ENCODE peak calls at places on chromosomes 12 and 14, in six cellular contexts. E is H1, P is K562, Y is GM12878, T is IMR-90, A is HepG2. F is an unnamed sample.

GRCh38 chr12:7058163-7058845 is 2.2 kb upstream of the C1S start:
- DNase-seq in A (peak), T (no peak), P (no peak), Y (no peak), E (no peak), F (no peak)

GRCh38 chr12:99745106-99745505 is 97.6 kb downstream of the GARIN6 start:
- DNase-seq in Y (no peak), P (no peak), E (no peak), A (no peak), T (no peak), F (no peak)

GRCh38 chr14:23153891-23154796 is 29.3 kb downstream of the SLC7A8 start:
- DNase-seq in P (peak), E (peak), T (no peak), A (no peak), Y (no peak), F (peak)

GRCh38 chr14:102282751-102283465 is 22.1 kb downstream of the MOK start:
- DNase-seq in T (no peak), A (no peak), E (no peak), Y (no peak), P (no peak), F (no peak)

GRCh38 chr12:67524861-67525499 is 123.6 kb upstream of the DYRK2 start:
- DNase-seq in Y (no peak), T (no peak), P (no peak), A (no peak), E (no peak), F (no peak)

GRCh38 chr14:72603639-72604038 is 290.3 kb downstream of the DPF3 start:
- DNase-seq in P (no peak), Y (no peak), A (no peak), E (no peak), T (no peak), F (no peak)

GRCh38 chr12:110853856-110854255 is 7.1 kb downstream of the CCDC63 start:
- DNase-seq in P (no peak), T (no peak), E (no peak), A (no peak), Y (no peak), F (no peak)

GRCh38 chr12:65039306-65039705 is 81.8 kb downstream of the WIF1 start:
- DNase-seq in Y (no peak), T (no peak), A (no peak), E (no peak), P (no peak), F (no peak)

GRCh38 chr14:75283162-75283883 is 4.7 kb downstream of the FOS start:
- DNase-seq in Y (no peak), A (peak), T (peak), E (no peak), P (no peak), F (no peak)

GRCh38 chr12:123634142-123634561 is 523 bp downstream of the GTF2H3 start:
- DNase-seq in E (no peak), T (no peak), Y (no peak), P (no peak), A (no peak), F (no peak)

GRCh38 chr12:69908208-69908607 is 83.2 kb downstream of the MYRFL start:
- DNase-seq in T (no peak), A (no peak), Y (no peak), P (no peak), E (no peak), F (no peak)

GRCh38 chr14:30257946-30258661 is 300.9 kb upstream of the G2E3 start:
- DNase-seq in Y (no peak), A (no peak), P (no peak), E (no peak), T (no peak), F (no peak)

GRCh38 chr14:89407856-89408255 is 9.2 kb downstream of the FOXN3 start:
- DNase-seq in P (no peak), E (no peak), T (peak), Y (no peak), A (no peak), F (no peak)

GRCh38 chr14:71246539-71246938 is 339.3 kb downstream of the PCNX1 start:
- DNase-seq in P (no peak), Y (no peak), A (no peak), E (no peak), T (no peak), F (no peak)
- TF ChIP-seq USF2 in P (no peak), Y (no peak), A (no peak), E (no peak), T (no peak), F (no peak)

GRCh38 chr14:24377126-24377525 is 9.1 kb downstream of the NFATC4 start:
- DNase-seq in E (no peak), Y (no peak), T (no peak), P (peak), A (no peak), F (no peak)

GRCh38 chr14:24378327-24378726 is 10.3 kb downstream of the NFATC4 start:
- DNase-seq in Y (no peak), A (no peak), E (no peak), P (peak), T (no peak), F (no peak)

GRCh38 chr14:24378981-24379906 is 11.3 kb downstream of the NFATC4 start:
- DNase-seq in P (no peak), T (no peak), A (no peak), E (no peak), Y (no peak), F (no peak)

GRCh38 chr14:24377660-24378059 is 9.7 kb downstream of the NFATC4 start:
- DNase-seq in T (no peak), A (no peak), Y (no peak), P (peak), E (no peak), F (no peak)

DNA sequence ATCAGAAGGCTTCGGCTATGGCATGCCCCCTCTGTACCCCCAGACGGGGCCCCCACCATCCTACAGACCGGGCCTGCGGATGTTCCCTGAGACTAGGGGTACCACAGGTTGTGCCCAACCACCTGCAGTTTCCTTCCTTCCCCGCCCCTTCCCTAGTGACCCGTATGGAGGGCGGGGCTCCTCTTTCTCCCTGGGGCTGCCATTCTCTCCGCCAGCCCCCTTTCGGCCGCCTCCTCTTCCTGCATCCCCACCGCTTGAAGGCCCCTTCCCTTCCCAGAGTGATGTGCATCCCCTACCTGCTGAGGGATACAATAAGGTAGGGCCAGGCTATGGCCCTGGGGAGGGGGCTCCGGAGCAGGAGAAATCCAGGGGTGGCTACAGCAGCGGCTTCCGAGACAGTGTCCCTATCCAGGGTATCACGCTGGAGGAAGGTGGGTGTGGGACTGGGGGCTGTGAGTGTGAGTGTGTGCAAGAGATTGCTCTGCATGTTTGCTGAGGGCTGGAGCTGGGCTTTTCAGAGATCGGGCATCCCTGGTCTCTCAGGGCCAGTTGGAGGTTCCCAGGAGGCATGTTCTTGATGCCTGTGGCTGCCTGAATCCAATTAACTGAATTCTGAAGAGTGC is 8.6 kb downstream of the NFATC4 start:
- DNase-seq in A (no peak), P (no peak), T (no peak), Y (no peak), E (peak), F (no peak)
- H3K9ac ChIP-seq in A (no peak), P (no peak), T (no peak), Y (no peak), E (no peak), F (no peak)

GRCh38 chr12:102484732-102485069 is 4.3 kb upstream of the IGF1 start:
- DNase-seq in P (no peak), E (no peak), T (no peak), A (no peak), Y (no peak), F (no peak)
- TF ChIP-seq USF2 in P (no peak), E (no peak), T (no peak), A (no peak), Y (no peak), F (no peak)

DNA sequence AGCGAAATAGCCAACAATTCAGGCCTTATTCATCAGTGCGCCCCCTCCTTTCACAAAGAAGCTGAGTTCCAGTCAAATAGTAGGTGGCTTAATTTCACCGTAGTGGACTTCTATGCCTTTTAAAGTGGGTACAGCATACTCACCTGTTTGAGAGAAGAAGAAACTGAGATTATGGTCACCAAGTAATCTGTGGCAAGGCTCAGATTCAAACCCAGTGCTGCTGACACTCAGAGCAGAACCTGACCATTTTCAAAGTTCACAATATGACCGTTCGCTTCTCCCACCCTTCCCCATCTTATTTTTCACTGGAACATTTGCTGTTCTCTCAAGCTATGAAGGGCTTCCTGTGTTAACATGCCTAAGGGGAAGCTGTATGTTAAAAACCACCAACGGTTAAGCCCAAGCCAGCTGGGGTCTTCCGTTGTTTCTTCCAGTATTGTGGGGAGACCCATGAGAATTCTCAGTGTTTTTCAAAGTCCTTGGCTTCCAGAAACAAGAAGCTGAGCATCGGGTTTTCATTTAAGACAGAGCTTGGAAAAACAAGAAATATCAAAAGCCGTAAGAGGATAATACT is 6.1 kb upstream of the PSMA6 start:
- DNase-seq in Y (no peak), E (no peak), T (no peak), A (no peak), P (no peak), F (no peak)
- H3K9ac ChIP-seq in Y (peak), E (no peak), T (no peak), A (no peak), P (no peak), F (no peak)

DNA sequence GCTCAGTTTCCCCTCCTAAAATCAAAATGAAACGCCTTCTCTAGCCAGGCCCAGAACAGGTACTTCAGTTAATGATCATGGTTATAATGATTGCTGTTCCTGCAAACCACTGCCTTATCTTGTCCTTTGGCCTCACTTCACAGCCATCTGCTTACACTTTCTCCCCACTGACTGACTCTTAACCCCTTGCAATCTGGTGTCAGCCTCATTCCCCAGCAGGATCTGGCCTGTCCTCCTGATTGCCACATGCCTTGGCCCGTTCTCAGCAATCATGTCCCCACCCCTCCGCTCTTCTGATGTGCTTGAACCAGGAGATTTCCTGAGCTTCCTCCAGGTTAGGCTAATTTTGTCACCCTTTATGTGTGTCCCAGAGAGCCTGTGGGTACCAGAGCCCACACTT is 64.5 kb downstream of the KCNA1 start:
- DNase-seq in P (no peak), Y (no peak), E (no peak), T (no peak), A (no peak), F (no peak)
- TF ChIP-seq USF2 in P (no peak), Y (no peak), E (no peak), T (no peak), A (no peak), F (no peak)

GRCh38 chr12:132888852-132889251 is 1.4 kb upstream of the CHFR start:
- DNase-seq in P (no peak), Y (no peak), A (no peak), T (no peak), E (peak), F (no peak)
- H3K9ac ChIP-seq in P (no peak), Y (no peak), A (no peak), T (no peak), E (no peak), F (no peak)

F was measured in SK-N-SH.